ENCODE peak calls at places on chromosome 3, in six cellular contexts. X is substantia nigra, L is PC-3, K is iris pigment epithelial cell, H is prostate gland, A is astrocyte of the spinal cord. D is an unnamed sample.

GRCh38 chr3:112847692-112848091 is 1.0 kb upstream of the CD200R1L start:
- DNase-seq in L (no peak), H (no peak), K (no peak), A (no peak), X (no peak), D (no peak)

GRCh38 chr3:197432407-197433127 is 123.2 kb downstream of the BDH1 start:
- DNase-seq in A (no peak), K (peak; percentile 23), X (no peak), L (no peak), H (no peak), D (no peak)

GRCh38 chr3:183619624-183620274 is 15.7 kb upstream of the KLHL24 start:
- DNase-seq in L (no peak), A (no peak), K (no peak), H (no peak), X (no peak), D (no peak)

GRCh38 chr3:117756580-117756979 is 1047.0 kb downstream of the TUSC7 start:
- DNase-seq in H (no peak), X (no peak), L (no peak), K (no peak), A (no peak), D (no peak)

GRCh38 chr3:53776494-53777101 is 69.6 kb downstream of the CHDH start:
- DNase-seq in H (no peak), L (peak; percentile 11), A (no peak), X (no peak), K (no peak), D (no peak)

GRCh38 chr3:171654809-171655208 is 155.5 kb downstream of the PLD1 start:
- DNase-seq in A (peak; percentile 67), L (no peak), H (peak; percentile 82), X (peak; percentile 8), K (peak; percentile 47), D (peak; percentile 22)

GRCh38 chr3:40387001-40387894 is at the start of gene ENTPD3:
- DNase-seq in A (no peak), X (no peak), H (peak; percentile 17), K (no peak), L (peak; percentile 68), D (no peak)

GRCh38 chr3:49701388-49702077 is 12.2 kb downstream of the RNF123 start:
- DNase-seq in X (no peak), K (no peak), A (no peak), H (no peak), L (no peak), D (no peak)

GRCh38 chr3:141405025-141405424 is 36.7 kb downstream of the ZBTB38 start:
- DNase-seq in K (peak; percentile 80), X (no peak), A (peak; percentile 69), L (peak; percentile 45), H (no peak), D (peak; percentile 67)

GRCh38 chr3:182487621-182488020 is 305.7 kb upstream of the ATP11B start:
- DNase-seq in A (no peak), X (no peak), L (peak; percentile 42), K (no peak), H (no peak), D (no peak)

GRCh38 chr3:49715611-49716121 is 3.8 kb downstream of the AMIGO3 start:
- DNase-seq in A (no peak), H (no peak), L (no peak), K (no peak), X (no peak), D (no peak)

GRCh38 chr3:129015388-129016105 is 14.4 kb downstream of the EFCC1 start:
- DNase-seq in X (no peak), H (no peak), A (no peak), L (no peak), K (no peak), D (peak; percentile 94)

GRCh38 chr3:171491412-171491811 is 31.2 kb upstream of the TNIK start:
- DNase-seq in H (no peak), X (no peak), A (no peak), L (no peak), K (no peak), D (no peak)

GRCh38 chr3:197494366-197495058 is 61.3 kb downstream of the BDH1 start:
- DNase-seq in X (no peak), K (no peak), H (no peak), A (peak; percentile 32), L (peak; percentile 16), D (no peak)

GRCh38 chr3:33131328-33132018 is 17.7 kb downstream of the CRTAP start:
- DNase-seq in X (peak; percentile 22), H (peak; percentile 44), A (peak; percentile 78), K (peak; percentile 73), L (peak; percentile 85), D (peak; percentile 52)

GRCh38 chr3:66971891-66972551 is 26.1 kb upstream of the KBTBD8 start:
- DNase-seq in K (peak; percentile 72), A (peak; percentile 69), L (peak; percentile 52), H (peak; percentile 56), X (peak; percentile 60), D (peak; percentile 19)

GRCh38 chr3:196055683-196056270 is 26.1 kb downstream of the TFRC start:
- DNase-seq in X (no peak), H (no peak), L (no peak), K (peak; percentile 45), A (no peak), D (no peak)

GRCh38 chr3:101466465-101467309 is 46.3 kb downstream of the SENP7 start:
- DNase-seq in L (no peak), K (no peak), H (no peak), A (no peak), X (no peak), D (no peak)

GRCh38 chr3:37423825-37424224 is 249.4 kb upstream of the LRRFIP2 start:
- DNase-seq in X (no peak), A (no peak), L (no peak), H (no peak), K (no peak), D (no peak)

GRCh38 chr3:35772364-35773009 is 133.2 kb downstream of the ARPP21 start:
- DNase-seq in L (peak; percentile 5), H (no peak), A (peak; percentile 25), K (peak; percentile 2), X (peak; percentile 11), D (no peak)

GRCh38 chr3:12974819-12975218 is 98.4 kb downstream of the IQSEC1 start:
- DNase-seq in A (no peak), L (no peak), K (no peak), H (no peak), X (no peak), D (no peak)

GRCh38 chr3:25587526-25587925 is 77.2 kb downstream of the TOP2B start:
- DNase-seq in L (no peak), H (no peak), A (peak; percentile 84), X (no peak), K (peak; percentile 77), D (no peak)

GRCh38 chr3:13886593-13887129 is 6.8 kb upstream of the WNT7A start:
- DNase-seq in L (no peak), H (no peak), X (no peak), K (no peak), A (no peak), D (no peak)

GRCh38 chr3:135237371-135237770 is 442.3 kb downstream of the EPHB1 start:
- DNase-seq in H (no peak), L (no peak), K (no peak), X (no peak), A (no peak), D (no peak)

GRCh38 chr3:64291345-64291744 is 66.1 kb upstream of the PRICKLE2 start:
- DNase-seq in X (no peak), A (peak; percentile 83), K (peak; percentile 93), H (no peak), L (peak; percentile 84), D (no peak)

GRCh38 chr3:4071481-4072184 is 231.5 kb upstream of the SETMAR start:
- DNase-seq in L (no peak), K (no peak), X (no peak), H (no peak), A (no peak), D (no peak)

GRCh38 chr3:132405188-132405587 is 12.1 kb upstream of the DNAJC13 start:
- DNase-seq in L (no peak), H (no peak), X (no peak), A (no peak), K (peak; percentile 2), D (peak; percentile 67)

GRCh38 chr3:100020876-100021644 is 93.2 kb downstream of the FILIP1L start:
- DNase-seq in A (no peak), H (no peak), K (no peak), X (no peak), L (no peak), D (no peak)

GRCh38 chr3:129439381-129439816 is 349 bp downstream of the MBD4 start:
- DNase-seq in A (peak; percentile 19), H (peak; percentile 24), K (peak; percentile 35), X (no peak), L (no peak), D (no peak)

GRCh38 chr3:108178676-108179075 is 43.5 kb downstream of the IFT57 start:
- DNase-seq in A (peak; percentile 25), X (no peak), H (no peak), L (peak; percentile 68), K (peak; percentile 78), D (no peak)

GRCh38 chr3:52093751-52094525 is 37.6 kb upstream of the DUSP7 start:
- DNase-seq in A (peak; percentile 76), X (no peak), H (no peak), K (peak; percentile 56), L (peak; percentile 33), D (no peak)

GRCh38 chr3:31960793-31961431 is 20.1 kb downstream of the OSBPL10 start:
- DNase-seq in X (no peak), A (peak; percentile 70), H (no peak), K (peak; percentile 54), L (peak; percentile 84), D (no peak)

GRCh38 chr3:48851407-48851806 is 3.7 kb upstream of the PRKAR2A start:
- DNase-seq in A (peak; percentile 51), L (no peak), K (peak; percentile 59), H (no peak), X (peak; percentile 29), D (no peak)

GRCh38 chr3:38117163-38117716 is 19.7 kb downstream of the ACAA1 start:
- DNase-seq in A (no peak), K (no peak), X (no peak), H (no peak), L (peak; percentile 36), D (no peak)

GRCh38 chr3:112519424-112520001 is 20.2 kb upstream of the BTLA start:
- DNase-seq in A (peak; percentile 81), X (peak; percentile 1), L (peak; percentile 82), K (peak; percentile 81), H (peak; percentile 51), D (peak; percentile 63)

D was measured in pulmonary artery endothelial cell.